ENCODE peak calls at places on chromosome 12, in four cellular contexts. L, S, K and C are unnamed samples.

GRCh38 chr12:47791874-47792273 is 18.8 kb downstream of the SLC48A1 start:
- DNase-seq in L (no peak), S (no peak), K (no peak), C (no peak)

GRCh38 chr12:52085682-52086180 is 6.2 kb downstream of the SMIM41 start:
- DNase-seq in L (no peak), S (no peak), K (no peak), C (no peak)

GRCh38 chr12:95197636-95198035 is 19.6 kb downstream of the FGD6 start:
- DNase-seq in L (no peak), S (no peak), K (no peak), C (no peak)

GRCh38 chr12:90295858-90296257 is 587.2 kb upstream of the ATP2B1 start:
- DNase-seq in L (no peak), S (no peak), K (no peak), C (no peak)

GRCh38 chr12:43210437-43211197 is 341.4 kb downstream of the ADAMTS20 start:
- DNase-seq in L (no peak), S (no peak), K (no peak), C (no peak)

GRCh38 chr12:43776498-43776897 is 17.7 kb downstream of the IRAK4 start:
- DNase-seq in L (peak; percentile 7), S (peak; percentile 10), K (no peak), C (peak; percentile 67)

GRCh38 chr12:123834845-123835244 is 72.7 kb downstream of the DNAH10 start:
- DNase-seq in L (no peak), S (no peak), K (no peak), C (no peak)

GRCh38 chr12:117607778-117608177 is 246.4 kb upstream of the NOS1 start:
- DNase-seq in L (no peak), S (no peak), K (no peak), C (no peak)

GRCh38 chr12:77325505-77325904 is 260.1 kb upstream of the E2F7 start:
- DNase-seq in L (no peak), S (no peak), K (no peak), C (peak; percentile 24)

GRCh38 chr12:119505001-119505400 is 88.6 kb upstream of the TMEM233 start:
- DNase-seq in L (no peak), S (peak; percentile 66), K (no peak), C (no peak)

GRCh38 chr12:2691340-2692111 is 103.2 kb upstream of the FKBP4 start:
- DNase-seq in L (no peak), S (no peak), K (peak; percentile 65), C (peak; percentile 36)

GRCh38 chr12:112386726-112387125 is 4.5 kb upstream of the HECTD4 start:
- DNase-seq in L (no peak), S (no peak), K (no peak), C (peak; percentile 66)

GRCh38 chr12:56670836-56671235 is 17.2 kb downstream of the PTGES3 start:
- DNase-seq in L (no peak), S (no peak), K (no peak), C (no peak)

GRCh38 chr12:9751204-9752144 is 9.2 kb downstream of the CD69 start:
- DNase-seq in L (no peak), S (no peak), K (peak; percentile 45), C (peak; percentile 44)

GRCh38 chr12:42474391-42474790 is 115.2 kb downstream of the PRICKLE1 start:
- DNase-seq in L (no peak), S (peak; percentile 90), K (no peak), C (no peak)

GRCh38 chr12:131865196-131865875 is 29.1 kb upstream of the ULK1 start:
- DNase-seq in L (no peak), S (peak; percentile 96), K (no peak), C (no peak)

GRCh38 chr12:5556033-5556614 is 124.2 kb downstream of the NTF3 start:
- DNase-seq in L (no peak), S (no peak), K (no peak), C (peak; percentile 17)

GRCh38 chr12:38116968-38117367 is 199.6 kb upstream of the ALG10B start:
- DNase-seq in L (no peak), S (no peak), K (no peak), C (no peak)